ENCODE peak calls at places on chromosomes 3 and 15, in six cellular contexts. I, P, X, Z, V and G are unnamed samples.

GRCh38 chr3:165545059-165545458 is 292.2 kb downstream of the BCHE start:
- DNase-seq in I (no peak), P (no peak), X (no peak), Z (no peak), V (no peak), G (no peak)

GRCh38 chr3:10968390-10968789 is 24.2 kb upstream of the SLC6A1 start:
- DNase-seq in I (no peak), P (peak; percentile 38), X (no peak), Z (no peak), V (no peak), G (peak; percentile 73)

GRCh38 chr3:185959609-185960517 is 22.0 kb upstream of the TRA2B start:
- DNase-seq in I (no peak), P (no peak), X (peak; percentile 15), Z (no peak), V (no peak), G (no peak)

GRCh38 chr15:23648920-23649515 is 1.4 kb upstream of the MAGEL2 start:
- DNase-seq in I (peak; percentile 55), P (peak; percentile 5), X (peak; percentile 59), Z (no peak), V (no peak), G (no peak)

GRCh38 chr3:71132995-71133730 is 450.4 kb downstream of the FOXP1 start:
- DNase-seq in I (no peak), P (no peak), X (no peak), Z (no peak), V (no peak), G (no peak)

GRCh38 chr3:113183748-113184661 is 27.4 kb upstream of the BOC start:
- DNase-seq in I (no peak), P (no peak), X (no peak), Z (no peak), V (no peak), G (no peak)

GRCh38 chr15:56042031-56042430 is 48.6 kb upstream of the NEDD4 start:
- DNase-seq in I (peak; percentile 52), P (no peak), X (no peak), Z (no peak), V (no peak), G (no peak)

GRCh38 chr3:14177580-14178246 is 688 bp downstream of the XPC start:
- DNase-seq in I (no peak), P (peak; percentile 64), X (peak; percentile 31), Z (no peak), V (no peak), G (peak; percentile 3)

GRCh38 chr3:49566312-49566711 is 12.0 kb downstream of the BSN start:
- DNase-seq in I (no peak), P (no peak), X (no peak), Z (no peak), V (no peak), G (no peak)

GRCh38 chr3:66504761-66505641 is 4.2 kb upstream of the LRIG1 start:
- DNase-seq in I (peak; percentile 38), P (no peak), X (no peak), Z (no peak), V (no peak), G (no peak)

GRCh38 chr3:11507719-11508118 is 136.0 kb downstream of the VGLL4 start:
- DNase-seq in I (no peak), P (no peak), X (peak; percentile 13), Z (no peak), V (no peak), G (no peak)

GRCh38 chr3:155024006-155024638 is 56.0 kb upstream of the MME start:
- DNase-seq in I (no peak), P (no peak), X (no peak), Z (no peak), V (peak; percentile 26), G (no peak)

GRCh38 chr3:22236490-22237271 is 485.7 kb upstream of the ZNF385D start:
- DNase-seq in I (no peak), P (no peak), X (no peak), Z (no peak), V (no peak), G (no peak)

GRCh38 chr3:10205461-10206165 is 40.9 kb downstream of the IRAK2 start:
- DNase-seq in I (no peak), P (peak; percentile 30), X (no peak), Z (no peak), V (no peak), G (no peak)

GRCh38 chr3:101633186-101633585 is 43.7 kb downstream of the ZBTB11 start:
- DNase-seq in I (no peak), P (no peak), X (no peak), Z (no peak), V (no peak), G (no peak)